ENCODE peak calls at places on chromosomes 4 and X, in eight cellular contexts. One of them, this sample, is unnamed. For H3K9me3, the result is how much of the 10 kb centered on the place peaks cover.

GRCh38 chrX:107025538-107025937 is 25.5 kb upstream of the MORC4 start:
- DNase-seq in iPS DF 6.9: peak
- DNase-seq in RWPE2: no peak
- DNase-seq in tibial artery: no peak
- DNase-seq in SK-N-MC: no peak
- DNase-seq in GM23248: peak
- DNase-seq in CD4-positive, CD25-positive, alpha-beta regulatory T cell: peak
- DNase-seq in lung: no peak
- DNase-seq in this sample: no peak

GRCh38 chrX:50691820-50692219 is 122.2 kb downstream of the SHROOM4 start:
- DNase-seq in iPS DF 6.9: peak
- DNase-seq in RWPE2: no peak
- DNase-seq in tibial artery: no peak
- DNase-seq in SK-N-MC: no peak
- DNase-seq in GM23248: peak
- DNase-seq in CD4-positive, CD25-positive, alpha-beta regulatory T cell: peak
- DNase-seq in lung: no peak
- DNase-seq in this sample: no peak

GRCh38 chrX:45009371-45010000 is 136.5 kb downstream of the KDM6A start:
- DNase-seq in iPS DF 6.9: no peak
- DNase-seq in RWPE2: no peak
- DNase-seq in tibial artery: no peak
- DNase-seq in SK-N-MC: no peak
- DNase-seq in GM23248: peak
- DNase-seq in CD4-positive, CD25-positive, alpha-beta regulatory T cell: no peak
- DNase-seq in lung: no peak
- DNase-seq in this sample: no peak

GRCh38 chr4:7195138-7195510 is 2.8 kb downstream of the SORCS2 start:
- DNase-seq in iPS DF 6.9: no peak
- DNase-seq in RWPE2: no peak
- DNase-seq in tibial artery: peak
- DNase-seq in SK-N-MC: no peak
- DNase-seq in GM23248: no peak
- DNase-seq in CD4-positive, CD25-positive, alpha-beta regulatory T cell: no peak
- DNase-seq in lung: no peak
- DNase-seq in this sample: no peak

GRCh38 chrX:107654778-107655761 is 26.8 kb downstream of the PRPS1 start:
- DNase-seq in iPS DF 6.9: no peak
- DNase-seq in RWPE2: peak
- DNase-seq in tibial artery: peak
- DNase-seq in SK-N-MC: no peak
- DNase-seq in GM23248: peak
- DNase-seq in CD4-positive, CD25-positive, alpha-beta regulatory T cell: peak
- DNase-seq in lung: peak
- DNase-seq in this sample: peak

GRCh38 chr4:185479507-185479971 is 8.0 kb upstream of the CCDC110 start:
- DNase-seq in iPS DF 6.9: no peak
- DNase-seq in RWPE2: no peak
- DNase-seq in tibial artery: no peak
- DNase-seq in SK-N-MC: no peak
- DNase-seq in GM23248: no peak
- DNase-seq in CD4-positive, CD25-positive, alpha-beta regulatory T cell: no peak
- DNase-seq in lung: no peak
- DNase-seq in this sample: no peak

GRCh38 chrX:13652256-13653021 is 502 bp upstream of the TCEANC start:
- DNase-seq in iPS DF 6.9: no peak
- DNase-seq in RWPE2: no peak
- DNase-seq in tibial artery: no peak
- DNase-seq in SK-N-MC: no peak
- DNase-seq in GM23248: peak
- DNase-seq in CD4-positive, CD25-positive, alpha-beta regulatory T cell: no peak
- DNase-seq in lung: no peak
- DNase-seq in this sample: no peak

GRCh38 chr4:84995386-84995785 is 28.9 kb upstream of the WDFY3 start:
- DNase-seq in iPS DF 6.9: no peak
- DNase-seq in RWPE2: no peak
- DNase-seq in tibial artery: no peak
- DNase-seq in SK-N-MC: no peak
- DNase-seq in GM23248: peak
- DNase-seq in CD4-positive, CD25-positive, alpha-beta regulatory T cell: no peak
- DNase-seq in lung: no peak
- DNase-seq in this sample: no peak

GRCh38 chr4:95289028-95289634 is 259.6 kb downstream of the UNC5C start:
- DNase-seq in iPS DF 6.9: no peak
- DNase-seq in RWPE2: no peak
- DNase-seq in tibial artery: no peak
- DNase-seq in SK-N-MC: no peak
- DNase-seq in GM23248: no peak
- DNase-seq in CD4-positive, CD25-positive, alpha-beta regulatory T cell: peak
- DNase-seq in lung: no peak
- DNase-seq in this sample: no peak

DNA sequence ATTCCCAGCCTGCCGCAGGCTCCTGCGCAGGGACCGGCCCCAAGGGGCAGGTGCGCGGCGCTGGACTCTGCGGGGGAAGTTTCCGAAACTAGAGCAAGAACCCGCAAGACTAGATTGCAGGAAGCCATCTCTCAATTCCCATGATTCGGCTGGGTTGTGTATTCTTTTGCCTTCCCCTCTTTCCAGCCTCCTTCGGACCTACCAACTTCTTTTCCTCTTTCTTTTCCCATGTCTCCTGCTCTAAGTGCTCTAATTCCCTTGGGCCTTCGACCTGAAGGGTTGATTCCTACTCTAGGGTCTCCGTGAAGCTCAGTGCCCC is 645 bp upstream of the OPHN1 start:
- DNase-seq in iPS DF 6.9: no peak
- DNase-seq in RWPE2: no peak
- DNase-seq in tibial artery: no peak
- DNase-seq in SK-N-MC: no peak
- DNase-seq in GM23248: no peak
- DNase-seq in CD4-positive, CD25-positive, alpha-beta regulatory T cell: no peak
- DNase-seq in lung: no peak
- DNase-seq in this sample: no peak
- H3K4me3 ChIP-seq in iPS DF 6.9: peak
- H3K4me3 ChIP-seq in RWPE2: peak
- H3K4me3 ChIP-seq in tibial artery: peak
- H3K4me3 ChIP-seq in SK-N-MC: peak
- H3K4me3 ChIP-seq in GM23248: peak
- H3K4me3 ChIP-seq in CD4-positive, CD25-positive, alpha-beta regulatory T cell: no peak
- H3K4me3 ChIP-seq in lung: peak
- H3K4me3 ChIP-seq in this sample: peak

GRCh38 chr4:151251922-151252321 is 25.0 kb upstream of the PRSS48 start:
- DNase-seq in iPS DF 6.9: no peak
- DNase-seq in RWPE2: no peak
- DNase-seq in tibial artery: no peak
- DNase-seq in SK-N-MC: no peak
- DNase-seq in GM23248: no peak
- DNase-seq in CD4-positive, CD25-positive, alpha-beta regulatory T cell: no peak
- DNase-seq in lung: no peak
- DNase-seq in this sample: no peak
- H3K27ac ChIP-seq in iPS DF 6.9: peak
- H3K27ac ChIP-seq in RWPE2: no peak
- H3K27ac ChIP-seq in tibial artery: no peak
- H3K27ac ChIP-seq in SK-N-MC: no peak
- H3K27ac ChIP-seq in GM23248: no peak
- H3K27ac ChIP-seq in CD4-positive, CD25-positive, alpha-beta regulatory T cell: no peak
- H3K27ac ChIP-seq in lung: no peak
- H3K27ac ChIP-seq in this sample: no peak

GRCh38 chr4:114561590-114561989 is 37.0 kb upstream of the UGT8 start:
- DNase-seq in iPS DF 6.9: no peak
- DNase-seq in RWPE2: no peak
- DNase-seq in tibial artery: no peak
- DNase-seq in SK-N-MC: no peak
- DNase-seq in GM23248: no peak
- DNase-seq in CD4-positive, CD25-positive, alpha-beta regulatory T cell: no peak
- DNase-seq in lung: no peak
- DNase-seq in this sample: no peak
- H3K9me3 ChIP-seq in iPS DF 6.9: under half
- H3K9me3 ChIP-seq in RWPE2: under half
- H3K9me3 ChIP-seq in tibial artery: under half
- H3K9me3 ChIP-seq in SK-N-MC: under half
- H3K9me3 ChIP-seq in GM23248: under half
- H3K9me3 ChIP-seq in CD4-positive, CD25-positive, alpha-beta regulatory T cell: under half
- H3K9me3 ChIP-seq in lung: under half
- H3K9me3 ChIP-seq in this sample: under half

DNA sequence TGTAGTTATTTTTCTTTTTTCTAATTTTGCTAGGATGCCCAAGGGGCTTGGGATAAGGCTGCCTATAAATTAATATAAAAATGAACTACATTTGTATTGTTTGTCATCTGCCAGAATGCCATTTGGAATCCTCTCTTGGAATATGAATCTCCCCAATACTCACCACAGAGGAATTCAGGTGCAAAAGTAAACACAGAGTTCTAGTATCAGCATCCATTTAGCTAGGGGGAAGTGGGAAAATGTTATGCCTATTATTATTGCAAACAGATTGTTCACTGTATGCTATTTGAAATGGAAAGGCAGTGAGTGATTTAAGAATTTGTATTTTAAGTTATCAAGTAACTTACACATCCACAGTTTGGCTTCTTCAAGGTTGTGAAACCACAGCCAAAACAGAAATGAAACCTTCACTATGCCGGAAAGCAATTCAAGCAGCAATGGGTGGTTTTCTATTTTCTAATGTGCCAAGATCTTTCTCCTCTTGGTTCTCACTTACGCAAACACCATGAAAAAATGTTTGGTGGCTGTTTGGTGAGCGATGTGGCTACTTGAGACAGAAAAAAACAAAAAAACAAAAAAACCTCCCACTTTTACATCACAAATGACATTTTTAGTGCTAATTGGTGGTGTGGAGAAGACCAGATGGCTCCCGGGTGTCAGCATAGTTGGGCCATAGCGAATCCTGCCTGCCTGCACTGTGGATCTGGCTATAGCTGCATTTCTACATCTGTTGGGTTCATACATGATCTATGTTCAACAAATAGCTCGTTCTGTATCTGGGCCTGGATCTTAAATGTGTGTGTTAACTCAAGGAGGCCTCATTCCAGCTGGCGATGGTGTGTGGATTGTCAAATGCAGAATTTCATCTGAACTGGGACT is 200.8 kb upstream of the GIMD1 start:
- DNase-seq in iPS DF 6.9: no peak
- DNase-seq in RWPE2: no peak
- DNase-seq in tibial artery: no peak
- DNase-seq in SK-N-MC: no peak
- DNase-seq in GM23248: peak
- DNase-seq in CD4-positive, CD25-positive, alpha-beta regulatory T cell: no peak
- DNase-seq in lung: no peak
- DNase-seq in this sample: no peak
- H3K4me3 ChIP-seq in iPS DF 6.9: no peak
- H3K4me3 ChIP-seq in RWPE2: no peak
- H3K4me3 ChIP-seq in tibial artery: no peak
- H3K4me3 ChIP-seq in SK-N-MC: no peak
- H3K4me3 ChIP-seq in GM23248: peak
- H3K4me3 ChIP-seq in CD4-positive, CD25-positive, alpha-beta regulatory T cell: no peak
- H3K4me3 ChIP-seq in lung: no peak
- H3K4me3 ChIP-seq in this sample: no peak

DNA sequence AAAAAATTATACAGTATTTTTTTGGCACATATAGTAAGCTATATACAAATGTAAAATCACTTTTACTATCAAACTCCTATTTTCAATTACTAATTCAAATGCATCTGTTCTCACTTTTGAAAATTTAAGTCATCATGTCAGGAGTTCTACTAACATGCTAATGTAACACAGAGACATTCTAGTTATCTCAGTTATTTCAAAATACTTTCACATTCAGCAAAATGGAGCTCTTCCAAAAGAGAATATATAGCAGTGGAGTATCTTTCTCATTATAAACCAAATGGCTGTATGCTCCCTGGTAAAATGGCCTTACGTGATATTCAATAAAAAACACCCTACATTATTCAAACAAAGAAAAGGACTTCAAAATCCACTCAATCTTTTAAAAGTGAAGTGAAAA is 42.3 kb downstream of the RFC1 start:
- DNase-seq in iPS DF 6.9: no peak
- DNase-seq in RWPE2: no peak
- DNase-seq in tibial artery: no peak
- DNase-seq in SK-N-MC: no peak
- DNase-seq in GM23248: peak
- DNase-seq in CD4-positive, CD25-positive, alpha-beta regulatory T cell: no peak
- DNase-seq in lung: no peak
- DNase-seq in this sample: no peak
- H3K27ac ChIP-seq in iPS DF 6.9: no peak
- H3K27ac ChIP-seq in RWPE2: no peak
- H3K27ac ChIP-seq in tibial artery: no peak
- H3K27ac ChIP-seq in SK-N-MC: peak
- H3K27ac ChIP-seq in GM23248: no peak
- H3K27ac ChIP-seq in CD4-positive, CD25-positive, alpha-beta regulatory T cell: no peak
- H3K27ac ChIP-seq in lung: no peak
- H3K27ac ChIP-seq in this sample: no peak

GRCh38 chr4:8365353-8365752 is 75.2 kb downstream of the ACOX3 start:
- DNase-seq in iPS DF 6.9: no peak
- DNase-seq in RWPE2: no peak
- DNase-seq in tibial artery: no peak
- DNase-seq in SK-N-MC: no peak
- DNase-seq in GM23248: no peak
- DNase-seq in CD4-positive, CD25-positive, alpha-beta regulatory T cell: no peak
- DNase-seq in lung: no peak
- DNase-seq in this sample: no peak

GRCh38 chr4:8364141-8364540 is 76.4 kb downstream of the ACOX3 start:
- DNase-seq in iPS DF 6.9: no peak
- DNase-seq in RWPE2: no peak
- DNase-seq in tibial artery: no peak
- DNase-seq in SK-N-MC: no peak
- DNase-seq in GM23248: no peak
- DNase-seq in CD4-positive, CD25-positive, alpha-beta regulatory T cell: no peak
- DNase-seq in lung: no peak
- DNase-seq in this sample: no peak

GRCh38 chr4:8359193-8359592 is 81.3 kb downstream of the ACOX3 start:
- DNase-seq in iPS DF 6.9: no peak
- DNase-seq in RWPE2: no peak
- DNase-seq in tibial artery: no peak
- DNase-seq in SK-N-MC: no peak
- DNase-seq in GM23248: no peak
- DNase-seq in CD4-positive, CD25-positive, alpha-beta regulatory T cell: no peak
- DNase-seq in lung: no peak
- DNase-seq in this sample: no peak

GRCh38 chr4:8364848-8365350 is 75.6 kb downstream of the ACOX3 start:
- DNase-seq in iPS DF 6.9: no peak
- DNase-seq in RWPE2: no peak
- DNase-seq in tibial artery: no peak
- DNase-seq in SK-N-MC: no peak
- DNase-seq in GM23248: no peak
- DNase-seq in CD4-positive, CD25-positive, alpha-beta regulatory T cell: no peak
- DNase-seq in lung: no peak
- DNase-seq in this sample: no peak

GRCh38 chr4:8362483-8362882 is 78.0 kb downstream of the ACOX3 start:
- DNase-seq in iPS DF 6.9: no peak
- DNase-seq in RWPE2: no peak
- DNase-seq in tibial artery: no peak
- DNase-seq in SK-N-MC: no peak
- DNase-seq in GM23248: no peak
- DNase-seq in CD4-positive, CD25-positive, alpha-beta regulatory T cell: no peak
- DNase-seq in lung: no peak
- DNase-seq in this sample: no peak
- H3K9me3 ChIP-seq in iPS DF 6.9: under half
- H3K9me3 ChIP-seq in RWPE2: under half
- H3K9me3 ChIP-seq in tibial artery: under half
- H3K9me3 ChIP-seq in SK-N-MC: under half
- H3K9me3 ChIP-seq in GM23248: under half
- H3K9me3 ChIP-seq in CD4-positive, CD25-positive, alpha-beta regulatory T cell: under half
- H3K9me3 ChIP-seq in lung: under half
- H3K9me3 ChIP-seq in this sample: under half

This sample was measured in right atrium auricular region.